ENCODE peak calls at places on chromosomes 6 and 20, in six cellular contexts. W, I, K, G, R and H are unnamed samples.

GRCh38 chr20:50838322-50838625 is 43.4 kb downstream of the BCAS4 start:
- DNase-seq in I (no peak), G (no peak), W (no peak), K (no peak), R (no peak), H (no peak)

GRCh38 chr6:7045746-7046145 is 62.0 kb upstream of the RREB1 start:
- DNase-seq in G (no peak), I (no peak), W (no peak), R (no peak), K (no peak), H (no peak)

GRCh38 chr6:53718597-53719460 is 53.3 kb upstream of the KLHL31 start:
- DNase-seq in I (peak; percentile 63), K (peak; percentile 65), R (peak; percentile 46), G (no peak), W (peak; percentile 71), H (no peak)

GRCh38 chr6:101516553-101516952 is 123.0 kb downstream of the GRIK2 start:
- DNase-seq in I (no peak), G (no peak), R (no peak), K (no peak), W (no peak), H (no peak)

GRCh38 chr20:62643521-62644043 is 1.3 kb downstream of the SLCO4A1 start:
- DNase-seq in G (no peak), W (no peak), I (no peak), R (no peak), K (no peak), H (no peak)

GRCh38 chr6:169858293-169858934 is 107.0 kb downstream of the ERMARD start:
- DNase-seq in K (no peak), R (no peak), G (no peak), W (no peak), I (no peak), H (no peak)

GRCh38 chr6:26195924-26196845 is 109.0 kb downstream of the HFE start:
- DNase-seq in R (no peak), K (no peak), W (peak; percentile 87), G (no peak), I (no peak), H (no peak)

GRCh38 chr6:38531134-38531533 is 108.6 kb downstream of the BTBD9 start:
- DNase-seq in I (no peak), K (no peak), G (no peak), R (no peak), W (no peak), H (no peak)

GRCh38 chr6:39942903-39943580 is 8.8 kb upstream of the MOCS1 start:
- DNase-seq in K (no peak), G (no peak), W (no peak), R (no peak), I (no peak), H (no peak)

DNA sequence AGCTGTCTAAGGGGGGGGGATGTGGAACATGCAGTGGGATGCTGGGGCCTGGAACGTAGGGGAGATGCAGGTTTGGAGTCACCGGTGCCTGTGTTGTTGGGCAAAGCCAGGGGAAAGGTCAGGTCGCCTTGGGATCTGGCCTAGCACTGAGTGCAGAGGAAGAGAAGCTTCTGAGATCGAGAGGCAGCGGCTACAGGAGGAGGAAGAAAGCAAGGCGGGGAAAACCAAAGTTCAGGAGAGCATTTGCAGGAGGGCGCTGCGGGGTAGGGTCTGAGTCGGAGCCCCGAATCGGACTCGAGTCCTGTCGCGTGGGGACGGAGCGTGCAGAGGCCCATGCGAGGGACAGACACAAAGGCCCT is 1.0 kb upstream of the PLCG1 start:
- DNase-seq in K (no peak), R (no peak), G (no peak), I (no peak), W (no peak), H (no peak)
- H3K4me1 ChIP-seq in K (peaks cover 9% of the 10 kb centered on the region), R (peaks cover 7% of the 10 kb centered on the region), G (peaks cover 6% of the 10 kb centered on the region), I (peaks cover 43% of the 10 kb centered on the region), W (peaks cover 52% of the 10 kb centered on the region), H (peaks cover 22% of the 10 kb centered on the region)

DNA sequence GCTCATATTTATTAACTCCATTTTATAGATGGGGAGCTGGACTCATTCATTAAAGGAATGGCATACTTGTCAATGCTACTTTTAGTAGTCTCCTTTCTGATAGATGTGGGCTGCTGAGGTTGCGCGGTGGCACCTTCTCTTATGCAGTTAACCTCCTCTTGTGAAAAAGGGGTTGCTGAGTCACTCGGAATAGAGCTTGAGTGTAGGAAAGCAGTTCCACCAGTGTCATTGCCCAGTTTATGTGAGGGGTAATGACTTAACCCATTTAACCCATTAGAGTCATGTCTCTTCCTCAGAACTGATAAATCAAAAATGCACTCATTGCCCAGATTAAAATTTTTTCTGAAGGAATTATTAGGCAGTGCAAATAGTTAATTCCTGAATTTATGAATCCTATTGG is 6.3 kb downstream of the MAPK14 start:
- DNase-seq in R (no peak), K (no peak), W (no peak), G (no peak), I (no peak), H (no peak)
- H3K4me3 ChIP-seq in R (no peak overlapping the region), K (no peak overlapping the region), W (no peak overlapping the region), G (no peak overlapping the region), I (no peak overlapping the region), H (no peak overlapping the region)

GRCh38 chr6:142842423-142843261 is 102.3 kb downstream of the HIVEP2 start:
- DNase-seq in W (no peak), K (no peak), G (no peak), I (no peak), R (no peak), H (peak; percentile 40)
- H3K4me1 ChIP-seq in W (peaks cover 79% of the 10 kb centered on the region), K (peaks cover 36% of the 10 kb centered on the region), G (peaks cover 31% of the 10 kb centered on the region), I (peaks cover 66% of the 10 kb centered on the region), R (peaks cover 70% of the 10 kb centered on the region), H (peaks cover 51% of the 10 kb centered on the region)

GRCh38 chr6:10170816-10171215 is 244.1 kb downstream of the TFAP2A start:
- DNase-seq in K (no peak), G (no peak), R (no peak), W (no peak), I (no peak), H (no peak)

GRCh38 chr6:10177703-10178102 is 237.2 kb downstream of the TFAP2A start:
- DNase-seq in W (no peak), K (no peak), R (peak; percentile 6), I (no peak), G (no peak), H (no peak)

GRCh38 chr6:10174056-10174455 is 240.8 kb downstream of the TFAP2A start:
- DNase-seq in R (no peak), G (no peak), I (no peak), K (no peak), W (no peak), H (no peak)

GRCh38 chr6:10175330-10175729 is 239.5 kb downstream of the TFAP2A start:
- DNase-seq in G (no peak), I (no peak), K (no peak), W (no peak), R (no peak), H (no peak)

DNA sequence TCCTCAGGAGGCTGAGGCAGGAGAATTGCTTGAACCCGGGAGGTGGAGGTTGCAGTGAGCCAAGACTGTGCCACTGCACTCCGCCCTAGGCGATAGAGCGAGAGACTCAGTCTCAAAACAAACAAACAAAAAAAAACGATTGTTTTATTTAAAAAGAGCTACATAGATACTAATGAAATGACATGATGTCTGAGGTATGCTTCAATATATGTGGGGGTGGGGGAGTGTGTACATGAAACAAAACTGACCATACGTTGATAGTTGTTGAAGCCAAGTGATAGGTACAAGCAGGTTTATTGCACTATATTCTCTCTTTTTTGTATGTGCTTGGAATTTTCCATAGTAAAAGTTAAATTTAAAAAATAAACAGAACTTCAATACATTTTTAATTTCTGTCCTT is 240.1 kb downstream of the TFAP2A start:
- DNase-seq in W (no peak), I (no peak), G (no peak), K (no peak), R (no peak), H (no peak)
- H3K4me3 ChIP-seq in W (no peak overlapping the region), I (no peak overlapping the region), G (no peak overlapping the region), K (no peak overlapping the region), R (no peak overlapping the region), H (no peak overlapping the region)

DNA sequence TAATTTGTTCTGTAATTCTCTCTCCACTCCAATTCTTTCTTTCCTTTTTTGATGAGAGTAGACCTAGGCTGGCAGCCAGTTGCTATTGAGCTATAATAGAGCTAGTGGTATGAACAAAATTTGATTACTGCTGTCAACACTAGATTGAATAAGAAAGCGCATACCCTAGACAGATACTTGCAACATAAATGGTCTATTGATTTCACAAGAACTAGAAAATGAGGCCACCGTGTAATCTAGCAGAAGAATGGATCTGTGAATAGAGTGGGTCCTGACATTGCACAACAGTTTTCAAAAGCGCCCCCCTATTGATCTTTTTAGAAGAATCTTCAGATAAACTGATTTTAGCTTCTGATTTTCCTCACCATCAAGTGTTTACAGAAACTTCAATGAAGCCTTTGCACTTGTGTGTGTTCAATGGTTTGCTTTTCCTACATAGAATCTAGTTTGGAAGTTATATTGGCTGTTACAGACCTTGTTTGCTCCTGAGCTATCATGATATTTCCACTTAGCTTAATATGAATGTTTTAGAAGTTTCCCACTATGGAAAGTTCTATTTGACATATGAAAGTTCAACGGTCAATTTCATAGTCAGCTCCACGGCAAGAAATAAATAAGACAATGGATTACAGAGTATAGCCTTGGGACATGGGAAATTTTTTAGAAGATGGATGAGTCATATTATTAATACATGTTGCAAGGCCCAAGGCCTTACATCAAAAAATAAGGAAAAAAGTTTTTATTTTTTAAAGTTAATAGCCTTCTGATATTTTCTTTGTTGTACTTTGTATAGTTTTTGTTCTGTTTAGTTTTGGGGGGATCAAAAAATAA is 55.6 kb downstream of the UTRN start:
- DNase-seq in K (no peak), W (no peak), G (no peak), R (no peak), I (no peak), H (no peak)
- H3K4me1 ChIP-seq in K (peaks cover 22% of the 10 kb centered on the region), W (peaks cover 53% of the 10 kb centered on the region), G (peaks cover 32% of the 10 kb centered on the region), R (peaks cover 62% of the 10 kb centered on the region), I (peaks cover 94% of the 10 kb centered on the region), H (peaks cover 42% of the 10 kb centered on the region)

DNA sequence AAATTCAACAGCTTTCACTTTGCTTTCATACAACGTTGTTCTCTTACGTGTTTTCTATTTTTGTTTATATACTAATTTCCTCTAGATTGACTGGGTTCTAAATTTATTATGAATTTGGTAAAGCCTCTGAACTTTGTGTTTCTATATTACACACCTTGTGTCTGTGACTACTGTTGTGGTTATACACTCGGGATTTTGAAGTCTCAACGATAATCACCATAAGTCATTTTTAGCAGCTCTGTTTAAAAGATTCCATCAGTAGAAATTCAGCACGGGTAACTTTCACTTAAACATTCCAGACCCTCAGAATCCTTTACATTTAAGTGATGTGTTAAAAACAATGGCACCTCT is 31.8 kb upstream of the HBS1L start:
- DNase-seq in R (no peak), G (no peak), K (no peak), W (no peak), I (no peak), H (no peak)
- H3K4me3 ChIP-seq in R (no peak overlapping the region), G (no peak overlapping the region), K (no peak overlapping the region), W (no peak overlapping the region), I (no peak overlapping the region), H (peak overlapping the region; percentile 7)